ENCODE peak calls at places on chromosome 9, in four cellular contexts. K is WTC11, O is HepG2, H is K562. C is an unnamed sample.

GRCh38 chr9:136791466-136792276 is 527 bp downstream of the TMEM141 start:
- DNase-seq in H (peak), K (peak), O (peak), C (no peak)

GRCh38 chr9:135757356-135757755 is 55.4 kb downstream of the KCNT1 start:
- DNase-seq in O (no peak), H (no peak), K (no peak), C (no peak)

GRCh38 chr9:2337131-2337530 is 284.5 kb upstream of the VLDLR start:
- DNase-seq in K (no peak), O (no peak), H (no peak), C (no peak)

GRCh38 chr9:129885018-129885669 is 49.9 kb downstream of the USP20 start:
- DNase-seq in K (peak), O (peak), H (peak), C (peak)

GRCh38 chr9:123364241-123364824 is 8.3 kb downstream of the CRB2 start:
- DNase-seq in O (no peak), H (peak), K (no peak), C (no peak)

GRCh38 chr9:17669206-17669605 is 90.3 kb downstream of the SH3GL2 start:
- DNase-seq in O (no peak), K (no peak), H (no peak), C (no peak)

GRCh38 chr9:130058154-130058553 is 4.4 kb downstream of the GPR107 start:
- DNase-seq in O (no peak), H (peak), K (no peak), C (no peak)

GRCh38 chr9:126696091-126696763 is 82.5 kb downstream of the LMX1B start:
- DNase-seq in H (no peak), K (peak), O (no peak), C (no peak)

DNA sequence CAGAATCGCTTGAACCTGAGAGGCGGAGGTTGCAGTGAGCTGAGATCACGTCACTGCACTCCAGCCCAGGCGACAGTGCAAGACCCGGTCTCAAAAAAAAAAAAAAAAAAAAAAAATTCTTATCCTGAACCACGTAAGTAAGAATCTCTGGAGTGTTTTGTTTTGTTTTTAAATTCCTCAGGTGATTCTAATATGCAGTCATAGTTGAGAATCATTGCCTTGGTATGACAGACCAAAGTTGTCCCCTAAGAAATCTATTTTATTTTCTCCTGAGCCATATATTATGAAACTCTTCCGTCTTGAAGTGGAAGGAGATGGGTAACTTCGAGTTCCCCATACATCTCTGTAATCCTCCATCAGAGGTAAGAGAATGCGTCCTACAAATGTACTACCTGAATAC is 26.6 kb upstream of the SVEP1 start:
- DNase-seq in K (no peak), H (no peak), O (no peak), C (no peak)
- TF ChIP-seq TCF7 in K (no peak), H (no peak), O (no peak), C (no peak)

DNA sequence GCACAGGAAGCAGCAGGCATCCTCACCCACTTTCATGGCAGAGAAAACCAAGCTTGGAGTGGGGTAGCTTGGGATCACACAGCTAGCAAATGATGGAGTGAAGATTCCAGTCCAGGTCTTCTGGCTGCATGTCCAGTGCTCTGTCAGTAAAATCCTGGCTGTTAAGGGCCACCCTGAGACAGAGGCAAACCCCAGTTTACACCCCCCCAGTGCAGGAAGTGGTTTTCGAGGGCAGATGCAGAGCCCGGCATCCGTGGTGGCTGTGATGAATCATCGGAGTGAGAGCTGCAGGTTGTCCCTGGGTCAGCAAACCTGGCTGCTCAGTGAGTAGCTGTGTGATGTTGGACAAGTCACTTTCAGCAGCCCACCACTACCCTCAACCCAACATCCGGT is 115.3 kb downstream of the RGS3 start:
- DNase-seq in O (no peak), K (no peak), H (peak), C (peak)
- TF ChIP-seq TCF7 in O (no peak), K (no peak), H (no peak), C (no peak)

DNA sequence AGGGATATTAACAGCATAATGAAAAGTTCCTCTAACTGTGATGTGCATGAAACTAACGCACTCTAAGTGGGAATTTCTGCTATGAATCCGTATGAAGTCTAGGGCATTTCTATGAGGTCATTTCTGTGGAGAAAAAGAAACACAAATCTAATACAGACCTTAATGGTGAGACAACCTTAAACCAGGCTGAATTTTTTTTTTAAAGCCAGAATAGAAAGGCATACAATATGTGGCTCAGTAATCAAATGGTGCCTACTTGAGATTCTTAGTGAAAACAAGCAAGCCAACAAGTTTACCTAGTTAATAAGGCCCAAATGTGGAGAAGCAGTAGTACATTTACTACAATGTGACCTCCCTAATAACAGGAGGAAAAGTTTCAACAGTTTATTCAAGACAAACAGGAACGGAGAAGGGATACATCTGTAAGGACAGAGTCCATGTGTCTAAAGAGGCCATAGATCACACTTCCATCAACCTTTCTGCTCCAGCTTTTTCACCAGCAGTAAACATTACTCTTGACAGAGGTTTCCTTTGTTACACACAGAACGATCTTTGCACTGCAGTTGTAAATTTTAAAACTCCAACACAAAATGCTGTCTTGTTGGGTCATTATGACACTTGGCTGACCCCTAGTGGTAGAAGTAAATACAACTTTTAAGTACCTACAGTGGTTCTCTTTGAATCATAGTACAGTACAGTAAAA is 26.2 kb downstream of the CARNMT1 start:
- DNase-seq in O (peak), K (no peak), H (peak), C (peak)
- TF ChIP-seq TCF7 in O (peak), K (no peak), H (no peak), C (no peak)

GRCh38 chr9:31137151-31137849 is 1247.1 kb upstream of the ACO1 start:
- DNase-seq in O (peak), K (no peak), H (no peak), C (no peak)
- TF ChIP-seq TCF7 in O (no peak), K (no peak), H (no peak), C (no peak)

GRCh38 chr9:120914410-120914809 is 12.2 kb downstream of the TRAF1 start:
- DNase-seq in O (no peak), H (no peak), K (no peak), C (no peak)

GRCh38 chr9:120914953-120915352 is 11.6 kb downstream of the TRAF1 start:
- DNase-seq in H (no peak), K (no peak), O (no peak), C (no peak)

GRCh38 chr9:120917285-120917684 is 9.3 kb downstream of the TRAF1 start:
- DNase-seq in O (no peak), K (no peak), H (no peak), C (no peak)

GRCh38 chr9:120916573-120916972 is 10.0 kb downstream of the TRAF1 start:
- DNase-seq in H (no peak), O (no peak), K (no peak), C (no peak)

GRCh38 chr9:120915854-120916495 is 10.6 kb downstream of the TRAF1 start:
- DNase-seq in O (no peak), K (no peak), H (no peak), C (no peak)
- TF ChIP-seq TCF7 in O (no peak), K (no peak), H (no peak), C (no peak)

DNA sequence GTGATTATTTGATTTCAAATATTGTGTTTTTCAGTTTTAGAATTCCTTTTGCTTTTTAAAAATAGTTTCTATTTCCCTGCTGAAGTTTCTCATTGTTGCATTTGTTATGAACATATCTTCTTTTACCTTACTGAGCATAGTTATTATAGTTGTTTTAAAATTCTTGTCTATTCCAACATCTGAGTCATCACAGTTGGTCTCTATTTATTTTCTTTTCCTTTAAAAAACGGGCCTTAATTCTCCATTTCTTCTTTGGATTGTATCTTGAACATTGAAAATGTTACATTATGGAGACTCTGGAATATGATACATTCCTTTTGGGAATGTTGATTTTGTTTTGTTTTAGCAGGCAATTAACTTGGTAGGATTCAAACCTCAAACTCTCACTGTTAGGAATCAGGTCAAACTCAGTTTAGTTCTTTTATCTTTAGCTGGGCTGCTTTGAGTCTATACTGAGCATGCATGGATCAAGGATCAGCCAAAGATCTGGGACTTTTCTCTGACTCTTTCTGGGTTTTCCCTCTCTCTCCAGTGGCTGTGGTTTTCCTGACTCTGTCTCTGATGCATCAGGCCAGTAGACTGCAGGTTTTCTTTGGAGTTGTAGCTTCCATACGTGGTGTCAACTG is 70.3 kb downstream of the TEK start:
- DNase-seq in K (no peak), O (no peak), H (no peak), C (no peak)
- TF ChIP-seq TCF7 in K (no peak), O (no peak), H (no peak), C (no peak)

GRCh38 chr9:109176963-109177362 is 9.9 kb upstream of the FRRS1L start:
- DNase-seq in H (no peak), O (no peak), K (no peak), C (no peak)
- TF ChIP-seq TCF7 in H (no peak), O (no peak), K (no peak), C (no peak)

GRCh38 chr9:81874926-81875325 is 53.3 kb upstream of the SPATA31D4 start:
- DNase-seq in K (no peak), O (no peak), H (no peak), C (no peak)

GRCh38 chr9:81874228-81874627 is 54.0 kb upstream of the SPATA31D4 start:
- DNase-seq in H (no peak), K (no peak), O (no peak), C (no peak)

GRCh38 chr9:81877047-81877446 is 51.2 kb upstream of the SPATA31D4 start:
- DNase-seq in K (no peak), H (no peak), O (no peak), C (no peak)

GRCh38 chr9:81878530-81878929 is 49.7 kb upstream of the SPATA31D4 start:
- DNase-seq in H (no peak), O (no peak), K (no peak), C (no peak)

GRCh38 chr9:81879501-81879916 is 48.7 kb upstream of the SPATA31D4 start:
- DNase-seq in K (no peak), O (no peak), H (no peak), C (no peak)
- TF ChIP-seq TCF7 in K (no peak), O (no peak), H (no peak), C (no peak)

GRCh38 chr9:22529426-22530199 is 83.0 kb downstream of the DMRTA1 start:
- DNase-seq in O (no peak), K (no peak), H (no peak), C (no peak)
- TF ChIP-seq TCF7 in O (no peak), K (no peak), H (no peak), C (no peak)

C was measured in GM12878.